ENCODE peak calls at places on chromosome 4, in four cellular contexts. One of them, this sample, is unnamed.

GRCh38 chr4:76301068-76301774 is 5.3 kb upstream of the STBD1 start:
- DNase-seq in fibroblast of pulmonary artery: peak
- DNase-seq in astrocyte of the cerebellum: peak
- DNase-seq in GM12865: peak
- DNase-seq in this sample: peak

GRCh38 chr4:127852661-127853060 is 28.0 kb upstream of the PLK4 start:
- DNase-seq in fibroblast of pulmonary artery: no peak
- DNase-seq in astrocyte of the cerebellum: no peak
- DNase-seq in GM12865: no peak
- DNase-seq in this sample: no peak

GRCh38 chr4:55086561-55086960 is 38.8 kb downstream of the KDR start:
- DNase-seq in fibroblast of pulmonary artery: no peak
- DNase-seq in astrocyte of the cerebellum: no peak
- DNase-seq in GM12865: no peak
- DNase-seq in this sample: no peak

GRCh38 chr4:6625256-6625655 is 15.2 kb upstream of the MRFAP1 start:
- DNase-seq in fibroblast of pulmonary artery: no peak
- DNase-seq in astrocyte of the cerebellum: no peak
- DNase-seq in GM12865: no peak
- DNase-seq in this sample: no peak

GRCh38 chr4:10124167-10124930 is 7.8 kb upstream of the WDR1 start:
- DNase-seq in fibroblast of pulmonary artery: no peak
- DNase-seq in astrocyte of the cerebellum: no peak
- DNase-seq in GM12865: no peak
- DNase-seq in this sample: no peak

GRCh38 chr4:144757969-144758368 is 112.0 kb downstream of the HHIP start:
- DNase-seq in fibroblast of pulmonary artery: no peak
- DNase-seq in astrocyte of the cerebellum: no peak
- DNase-seq in GM12865: no peak
- DNase-seq in this sample: no peak

GRCh38 chr4:73067971-73068394 is 1.5 kb downstream of the COX18 start:
- DNase-seq in fibroblast of pulmonary artery: peak
- DNase-seq in astrocyte of the cerebellum: no peak
- DNase-seq in GM12865: peak
- DNase-seq in this sample: no peak

GRCh38 chr4:17475481-17475880 is 36.4 kb downstream of the QDPR start:
- DNase-seq in fibroblast of pulmonary artery: peak
- DNase-seq in astrocyte of the cerebellum: no peak
- DNase-seq in GM12865: no peak
- DNase-seq in this sample: no peak

GRCh38 chr4:74228691-74229640 is 71.0 kb downstream of the MTHFD2L start:
- DNase-seq in fibroblast of pulmonary artery: peak
- DNase-seq in astrocyte of the cerebellum: peak
- DNase-seq in GM12865: peak
- DNase-seq in this sample: no peak

GRCh38 chr4:111718763-111719537 is 426.3 kb upstream of the FAM241A start:
- DNase-seq in fibroblast of pulmonary artery: no peak
- DNase-seq in astrocyte of the cerebellum: no peak
- DNase-seq in GM12865: no peak
- DNase-seq in this sample: peak

GRCh38 chr4:82458729-82459128 is 28.3 kb downstream of the ENOPH1 start:
- DNase-seq in fibroblast of pulmonary artery: no peak
- DNase-seq in astrocyte of the cerebellum: no peak
- DNase-seq in GM12865: no peak
- DNase-seq in this sample: no peak

GRCh38 chr4:7854697-7855370 is 84.8 kb downstream of the AFAP1 start:
- DNase-seq in fibroblast of pulmonary artery: no peak
- DNase-seq in astrocyte of the cerebellum: no peak
- DNase-seq in GM12865: peak
- DNase-seq in this sample: no peak

GRCh38 chr4:107304699-107305286 is 268.7 kb upstream of the DKK2 start:
- DNase-seq in fibroblast of pulmonary artery: no peak
- DNase-seq in astrocyte of the cerebellum: no peak
- DNase-seq in GM12865: no peak
- DNase-seq in this sample: peak

GRCh38 chr4:146436423-146437162 is 85.1 kb downstream of the SLC10A7 start:
- DNase-seq in fibroblast of pulmonary artery: no peak
- DNase-seq in astrocyte of the cerebellum: no peak
- DNase-seq in GM12865: no peak
- DNase-seq in this sample: no peak

GRCh38 chr4:85747871-85748491 is 273.0 kb downstream of the ARHGAP24 start:
- DNase-seq in fibroblast of pulmonary artery: peak
- DNase-seq in astrocyte of the cerebellum: peak
- DNase-seq in GM12865: peak
- DNase-seq in this sample: peak

GRCh38 chr4:75710246-75710645 is 14.1 kb upstream of the USO1 start:
- DNase-seq in fibroblast of pulmonary artery: peak
- DNase-seq in astrocyte of the cerebellum: peak
- DNase-seq in GM12865: no peak
- DNase-seq in this sample: no peak

GRCh38 chr4:163693776-163694175 is 199.3 kb downstream of the TMA16 start:
- DNase-seq in fibroblast of pulmonary artery: no peak
- DNase-seq in astrocyte of the cerebellum: no peak
- DNase-seq in GM12865: no peak
- DNase-seq in this sample: no peak

GRCh38 chr4:48247878-48248558 is 21.6 kb downstream of the TEC start:
- DNase-seq in fibroblast of pulmonary artery: no peak
- DNase-seq in astrocyte of the cerebellum: no peak
- DNase-seq in GM12865: peak
- DNase-seq in this sample: no peak

GRCh38 chr4:119037709-119038463 is 97.7 kb upstream of the MYOZ2 start:
- DNase-seq in fibroblast of pulmonary artery: no peak
- DNase-seq in astrocyte of the cerebellum: no peak
- DNase-seq in GM12865: peak
- DNase-seq in this sample: no peak

GRCh38 chr4:175330236-175330635 is 412.1 kb downstream of the ADAM29 start:
- DNase-seq in fibroblast of pulmonary artery: peak
- DNase-seq in astrocyte of the cerebellum: no peak
- DNase-seq in GM12865: no peak
- DNase-seq in this sample: no peak

GRCh38 chr4:16995451-16995850 is 97.0 kb upstream of the LDB2 start:
- DNase-seq in fibroblast of pulmonary artery: no peak
- DNase-seq in astrocyte of the cerebellum: no peak
- DNase-seq in GM12865: no peak
- DNase-seq in this sample: no peak

GRCh38 chr4:1793940-1794808 is 1.1 kb downstream of the FGFR3 start:
- DNase-seq in fibroblast of pulmonary artery: peak
- DNase-seq in astrocyte of the cerebellum: no peak
- DNase-seq in GM12865: no peak
- DNase-seq in this sample: no peak

GRCh38 chr4:56345461-56345860 is 41.8 kb downstream of the AASDH start:
- DNase-seq in fibroblast of pulmonary artery: no peak
- DNase-seq in astrocyte of the cerebellum: no peak
- DNase-seq in GM12865: no peak
- DNase-seq in this sample: no peak

GRCh38 chr4:173506780-173507211 is 23.2 kb downstream of the HAND2 start:
- DNase-seq in fibroblast of pulmonary artery: no peak
- DNase-seq in astrocyte of the cerebellum: no peak
- DNase-seq in GM12865: no peak
- DNase-seq in this sample: no peak
- H3K4me3 ChIP-seq in fibroblast of pulmonary artery: no peak
- H3K4me3 ChIP-seq in astrocyte of the cerebellum: no peak
- H3K4me3 ChIP-seq in GM12865: no peak
- H3K4me3 ChIP-seq in this sample: peak

DNA sequence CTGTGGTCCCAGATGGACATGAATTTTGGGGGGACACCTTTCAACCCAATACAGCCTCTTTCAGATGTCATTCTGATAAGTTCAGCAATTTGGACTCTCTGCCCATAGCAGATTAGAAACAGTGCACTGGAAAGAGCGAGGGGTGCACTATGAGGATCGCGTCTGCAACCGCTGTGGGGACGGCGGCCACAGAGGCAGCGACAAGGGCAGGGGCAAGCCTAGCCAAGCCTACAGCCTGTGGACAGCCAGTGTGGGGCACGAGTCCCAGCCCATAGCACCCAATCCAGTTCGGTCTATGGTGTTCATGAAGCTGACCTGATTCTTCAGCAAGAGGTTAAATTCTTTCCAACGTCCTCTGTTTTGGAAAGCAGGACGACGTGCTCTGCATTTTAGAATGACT is 9.7 kb upstream of the NSG1 start:
- DNase-seq in fibroblast of pulmonary artery: no peak
- DNase-seq in astrocyte of the cerebellum: no peak
- DNase-seq in GM12865: no peak
- DNase-seq in this sample: no peak
- TF ChIP-seq CTCF in fibroblast of pulmonary artery: no peak
- TF ChIP-seq CTCF in astrocyte of the cerebellum: no peak
- TF ChIP-seq CTCF in GM12865: no peak
- TF ChIP-seq CTCF in this sample: no peak

DNA sequence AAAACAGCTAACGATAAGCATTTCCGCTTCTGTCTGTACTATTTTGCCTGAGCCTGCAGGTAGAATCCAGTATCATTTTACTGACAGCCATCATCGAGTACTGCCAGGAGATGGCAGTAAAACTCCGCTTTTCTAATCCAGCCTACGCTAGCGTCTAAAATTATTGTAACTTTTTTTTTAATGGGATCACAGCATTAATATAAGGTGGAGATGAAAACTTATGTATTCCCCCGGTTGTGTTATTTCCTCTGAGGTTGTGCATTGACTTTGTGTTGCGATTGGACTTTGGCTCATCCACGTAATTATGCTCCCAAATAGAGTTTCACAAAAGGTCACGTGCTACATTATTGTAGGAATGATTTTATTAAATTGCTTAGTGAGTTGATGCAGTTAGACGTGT is 248.1 kb downstream of the C4orf33 start:
- DNase-seq in fibroblast of pulmonary artery: peak
- DNase-seq in astrocyte of the cerebellum: no peak
- DNase-seq in GM12865: peak
- DNase-seq in this sample: no peak
- H3K4me3 ChIP-seq in fibroblast of pulmonary artery: no peak
- H3K4me3 ChIP-seq in astrocyte of the cerebellum: no peak
- H3K4me3 ChIP-seq in GM12865: no peak
- H3K4me3 ChIP-seq in this sample: no peak

GRCh38 chr4:3514221-3514780 is 17.9 kb downstream of the LRPAP1 start:
- DNase-seq in fibroblast of pulmonary artery: no peak
- DNase-seq in astrocyte of the cerebellum: no peak
- DNase-seq in GM12865: no peak
- DNase-seq in this sample: no peak

GRCh38 chr4:3515646-3516045 is 16.6 kb downstream of the LRPAP1 start:
- DNase-seq in fibroblast of pulmonary artery: no peak
- DNase-seq in astrocyte of the cerebellum: no peak
- DNase-seq in GM12865: no peak
- DNase-seq in this sample: no peak

GRCh38 chr4:3513807-3514206 is 18.4 kb downstream of the LRPAP1 start:
- DNase-seq in fibroblast of pulmonary artery: no peak
- DNase-seq in astrocyte of the cerebellum: no peak
- DNase-seq in GM12865: no peak
- DNase-seq in this sample: no peak

GRCh38 chr4:3516061-3516835 is 16.0 kb downstream of the LRPAP1 start:
- DNase-seq in fibroblast of pulmonary artery: no peak
- DNase-seq in astrocyte of the cerebellum: no peak
- DNase-seq in GM12865: no peak
- DNase-seq in this sample: no peak

DNA sequence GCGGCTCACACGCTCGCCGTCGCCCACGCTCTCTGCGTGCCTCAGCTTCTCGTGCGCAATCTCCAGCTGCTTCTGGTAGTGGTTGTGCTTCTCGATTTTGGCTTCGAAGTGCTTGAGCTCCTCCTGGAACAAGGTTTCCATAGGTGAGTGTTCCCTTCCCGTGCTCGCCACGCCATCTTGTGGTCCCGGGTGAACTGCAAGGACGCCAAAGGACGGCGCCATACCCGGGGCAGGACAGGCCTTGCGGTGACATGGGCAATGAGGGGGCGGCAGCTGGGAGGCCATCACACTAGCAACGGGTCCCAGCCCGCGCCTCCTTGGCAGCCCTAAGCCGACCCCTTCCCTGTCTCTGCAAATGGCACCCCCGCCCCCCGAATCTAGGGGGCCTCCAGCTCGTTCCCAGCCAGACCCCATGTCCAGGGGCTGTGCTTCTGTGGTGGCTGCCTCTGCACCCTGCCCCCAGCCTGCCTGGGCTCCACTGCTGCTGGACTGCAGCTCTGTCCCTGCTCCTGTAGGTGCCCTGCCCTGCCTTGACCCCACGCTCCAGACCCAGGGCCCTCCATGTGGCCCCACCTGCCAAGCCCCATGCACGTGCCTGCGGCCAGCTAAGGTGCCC is 17.3 kb downstream of the LRPAP1 start:
- DNase-seq in fibroblast of pulmonary artery: no peak
- DNase-seq in astrocyte of the cerebellum: no peak
- DNase-seq in GM12865: no peak
- DNase-seq in this sample: no peak
- TF ChIP-seq CTCF in fibroblast of pulmonary artery: peak
- TF ChIP-seq CTCF in astrocyte of the cerebellum: peak
- TF ChIP-seq CTCF in GM12865: no peak
- TF ChIP-seq CTCF in this sample: peak

This sample was measured in retinal pigment epithelial cell.